ENCODE peak calls at places on chromosomes 3 and 15, in five cellular contexts. C is CD8-positive, alpha-beta memory T cell; D is lower lobe of right lung; T is stomach; L is breast epithelium. W is an unnamed sample. For H3K9me3, the result is how much of the 10 kb centered on the place peaks cover.

GRCh38 chr15:66570327-66570726 is 4.5 kb upstream of the LCTL start:
- DNase-seq in C (no peak), D (no peak), T (no peak), L (no peak), W (no peak)

GRCh38 chr3:172156309-172156998 is 117.1 kb downstream of the FNDC3B start:
- DNase-seq in C (no peak), D (peak), T (peak), L (peak), W (no peak)

GRCh38 chr3:157130138-157130880 is 29.6 kb downstream of the CCNL1 start:
- DNase-seq in C (peak), D (peak), T (peak), L (peak), W (peak)

GRCh38 chr3:178517665-178518366 is 18.4 kb upstream of the KCNMB2 start:
- DNase-seq in C (no peak), D (no peak), T (no peak), L (no peak), W (no peak)

GRCh38 chr3:196639517-196640500 is at the start of gene NRROS:
- DNase-seq in C (peak), D (peak), T (peak), L (peak), W (peak)

GRCh38 chr3:108862865-108863798 is 40.5 kb downstream of the TRAT1 start:
- DNase-seq in C (no peak), D (no peak), T (no peak), L (no peak), W (no peak)

GRCh38 chr15:99719096-99719541 is 14.1 kb downstream of the LYSMD4 start:
- DNase-seq in C (no peak), D (no peak), T (no peak), L (peak), W (no peak)

GRCh38 chr3:64244011-64244942 is 19.0 kb upstream of the PRICKLE2 start:
- DNase-seq in C (no peak), D (no peak), T (no peak), L (no peak), W (no peak)

GRCh38 chr3:149705416-149705815 is 46.9 kb downstream of the COMMD2 start:
- DNase-seq in C (no peak), D (no peak), T (no peak), L (no peak), W (no peak)

GRCh38 chr3:132332082-132332964 is 15.1 kb downstream of the ACP3 start:
- DNase-seq in C (no peak), D (no peak), T (no peak), L (no peak), W (no peak)

GRCh38 chr3:124172846-124173245 is 180.9 kb upstream of the ROPN1 start:
- DNase-seq in C (no peak), D (no peak), T (no peak), L (no peak), W (no peak)

GRCh38 chr15:40932625-40933519 is 3.7 kb downstream of the DLL4 start:
- DNase-seq in C (no peak), D (no peak), T (no peak), L (no peak), W (no peak)

GRCh38 chr15:62165029-62165792 is at the start of gene C2CD4B:
- DNase-seq in C (no peak), D (peak), T (peak), L (no peak), W (peak)

GRCh38 chr3:115698851-115699535 is 75.7 kb downstream of the GAP43 start:
- DNase-seq in C (peak), D (no peak), T (no peak), L (no peak), W (no peak)

GRCh38 chr15:81480645-81481053 is 106.6 kb upstream of the TMC3 start:
- DNase-seq in C (peak), D (no peak), T (no peak), L (no peak), W (no peak)

GRCh38 chr3:8536106-8537052 is 34.8 kb downstream of the LMCD1 start:
- DNase-seq in C (no peak), D (no peak), T (no peak), L (no peak), W (no peak)

GRCh38 chr3:11248596-11248995 is 23.6 kb upstream of the ATG7 start:
- DNase-seq in C (no peak), D (no peak), T (no peak), L (no peak), W (no peak)

GRCh38 chr3:61637088-61638051 is 76.0 kb downstream of the PTPRG start:
- DNase-seq in C (no peak), D (no peak), T (peak), L (no peak), W (no peak)

GRCh38 chr3:14889943-14890342 is 57.4 kb upstream of the NR2C2 start:
- DNase-seq in C (no peak), D (no peak), T (no peak), L (no peak), W (no peak)

GRCh38 chr3:148955544-148956346 is 35.6 kb upstream of the GYG1 start:
- DNase-seq in C (peak), D (no peak), T (peak), L (peak), W (no peak)

GRCh38 chr3:12452361-12453330 is 31.6 kb upstream of the TSEN2 start:
- DNase-seq in C (no peak), D (peak), T (no peak), L (no peak), W (no peak)

GRCh38 chr15:75453703-75454470 is 2.4 kb upstream of the SIN3A start:
- DNase-seq in C (peak), D (peak), T (peak), L (peak), W (peak)

GRCh38 chr3:72520690-72521308 is 327.4 kb downstream of the SHQ1 start:
- DNase-seq in C (no peak), D (no peak), T (no peak), L (no peak), W (no peak)

GRCh38 chr3:12178091-12178820 is 19.5 kb upstream of the TIMP4 start:
- DNase-seq in C (no peak), D (peak), T (peak), L (no peak), W (no peak)

GRCh38 chr3:49906004-49906860 is 2.6 kb upstream of the MST1R start:
- DNase-seq in C (peak), D (peak), T (peak), L (peak), W (peak)

GRCh38 chr3:148344522-148344921 is 353.2 kb upstream of the AGTR1 start:
- DNase-seq in C (no peak), D (no peak), T (no peak), L (no peak), W (no peak)

GRCh38 chr15:66196565-66196964 is 57.0 kb downstream of the MEGF11 start:
- DNase-seq in C (no peak), D (no peak), T (no peak), L (no peak), W (no peak)

GRCh38 chr3:4714045-4714444 is 220.9 kb downstream of the ITPR1 start:
- DNase-seq in C (no peak), D (no peak), T (no peak), L (no peak), W (no peak)

GRCh38 chr3:72899349-72899765 is 11.5 kb downstream of the GXYLT2 start:
- DNase-seq in C (no peak), D (no peak), T (no peak), L (no peak), W (no peak)

GRCh38 chr3:43166406-43166805 is 60.5 kb upstream of the POMGNT2 start:
- DNase-seq in C (no peak), D (no peak), T (no peak), L (no peak), W (no peak)

GRCh38 chr3:138712086-138712485 is 103.5 kb downstream of the FAIM start:
- DNase-seq in C (no peak), D (no peak), T (no peak), L (no peak), W (no peak)

GRCh38 chr3:197151562-197151961 is 121.9 kb upstream of the MELTF start:
- DNase-seq in C (no peak), D (no peak), T (peak), L (no peak), W (no peak)

GRCh38 chr15:85059734-85060133 is 78.1 kb downstream of the PDE8A start:
- DNase-seq in C (no peak), D (no peak), T (no peak), L (no peak), W (no peak)
- H3K9me3 ChIP-seq in C (under half), D (under half), T (under half), L (under half), W (under half)

DNA sequence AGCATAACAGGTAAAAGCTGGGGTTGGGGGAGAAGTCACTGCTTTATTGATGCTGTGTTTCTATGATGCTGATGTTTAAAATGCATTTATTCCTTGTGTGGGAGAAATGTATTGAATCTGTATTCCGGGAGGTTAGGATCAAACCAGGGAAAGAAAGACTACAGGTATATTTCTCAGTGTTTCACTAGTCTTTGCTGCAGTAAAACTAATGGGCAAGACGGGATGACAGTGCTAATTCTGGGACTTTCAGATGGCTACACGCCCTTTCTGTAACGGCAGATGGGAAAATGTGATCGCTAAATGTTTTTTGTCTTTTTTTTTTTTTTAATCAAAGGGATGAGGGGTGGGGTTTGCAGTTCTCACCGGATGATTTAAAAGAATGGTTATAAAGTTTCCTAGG is 392 bp downstream of the CNTN6 start:
- DNase-seq in C (no peak), D (no peak), T (no peak), L (no peak), W (no peak)
- H3K9me3 ChIP-seq in C (under half), D (under half), T (under half), L (under half), W (under half)

GRCh38 chr15:26098801-26099200 is 235.7 kb upstream of the ATP10A start:
- DNase-seq in C (no peak), D (no peak), T (no peak), L (no peak), W (no peak)
- H3K9me3 ChIP-seq in C (under half), D (under half), T (under half), L (under half), W (under half)

GRCh38 chr15:97547381-97547780 is 413.1 kb upstream of the ARRDC4 start:
- DNase-seq in C (no peak), D (no peak), T (no peak), L (no peak), W (no peak)
- H3K9me3 ChIP-seq in C (under half), D (under half), T (under half), L (under half), W (under half)

DNA sequence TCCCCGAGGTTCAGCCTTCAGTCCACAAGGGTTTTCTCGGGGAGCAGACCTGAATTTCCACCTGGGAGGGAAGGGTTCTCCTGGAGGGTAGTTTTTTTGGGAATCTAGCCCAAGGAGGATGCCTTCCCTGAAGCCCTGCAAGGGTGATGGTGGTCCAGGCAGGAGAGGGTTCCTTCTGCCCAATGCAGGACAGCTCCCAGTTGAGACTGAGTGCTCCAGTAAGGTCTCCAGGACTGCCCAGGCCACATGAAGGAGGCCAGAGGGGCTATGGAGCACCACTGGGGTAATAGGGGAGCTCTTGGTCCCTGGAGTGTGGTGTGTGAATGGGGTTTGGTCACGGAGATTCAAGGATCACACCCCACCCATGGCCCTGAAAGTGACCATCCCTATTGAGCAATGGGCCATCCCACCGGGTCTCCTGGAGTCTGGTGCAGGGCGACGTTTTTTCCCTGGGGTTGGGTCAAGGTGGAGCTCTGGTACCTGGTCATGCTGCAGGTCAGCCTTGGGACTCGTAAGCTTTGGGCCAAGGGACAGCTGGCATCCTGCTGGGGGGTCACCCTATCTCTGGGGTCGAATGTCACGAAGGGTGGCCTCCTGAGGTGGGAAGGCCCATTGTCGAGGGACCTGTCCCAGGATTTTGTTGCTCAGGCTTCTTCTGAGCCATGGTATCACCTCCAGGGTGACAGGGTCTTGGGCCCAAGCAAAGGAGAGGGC is 196.5 kb downstream of the UBE3A start:
- DNase-seq in C (no peak), D (peak), T (no peak), L (no peak), W (no peak)
- H3K9me3 ChIP-seq in C (under half), D (under half), T (under half), L (half or more), W (under half)

GRCh38 chr3:32262201-32262600 is 23.7 kb downstream of the CMTM8 start:
- DNase-seq in C (no peak), D (no peak), T (no peak), L (no peak), W (no peak)
- H3K9me3 ChIP-seq in C (under half), D (under half), T (under half), L (under half), W (under half)

GRCh38 chr3:430186-430585 is 233.6 kb downstream of the CHL1 start:
- DNase-seq in C (no peak), D (no peak), T (no peak), L (no peak), W (no peak)

GRCh38 chr3:435969-436492 is 239.5 kb downstream of the CHL1 start:
- DNase-seq in C (no peak), D (no peak), T (no peak), L (no peak), W (no peak)

GRCh38 chr3:440826-441225 is 244.3 kb downstream of the CHL1 start:
- DNase-seq in C (no peak), D (no peak), T (no peak), L (no peak), W (no peak)

GRCh38 chr3:435161-435560 is 238.6 kb downstream of the CHL1 start:
- DNase-seq in C (no peak), D (no peak), T (no peak), L (no peak), W (no peak)
- H3K9me3 ChIP-seq in C (under half), D (under half), T (under half), L (under half), W (under half)

DNA sequence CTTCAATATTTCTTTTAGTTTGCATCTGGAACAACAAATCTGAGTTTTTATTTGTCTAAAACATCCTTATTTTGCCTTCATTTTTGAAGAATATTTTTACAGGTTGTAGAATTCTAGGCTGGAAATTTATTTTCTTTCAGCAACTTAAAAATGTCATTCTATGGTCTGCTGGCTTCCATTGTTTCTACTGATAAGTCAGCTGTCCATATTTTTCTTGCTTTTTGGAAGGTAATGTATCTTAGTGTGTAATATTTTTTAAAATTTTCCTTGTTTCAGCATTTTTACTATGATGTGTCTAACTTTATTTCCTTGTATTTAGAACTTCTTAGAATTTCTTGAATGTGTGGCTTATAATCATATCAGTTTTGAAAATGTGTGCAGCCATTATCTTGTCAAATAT is 37.0 kb downstream of the SEMA6D start:
- DNase-seq in C (no peak), D (no peak), T (no peak), L (no peak), W (no peak)
- H3K9me3 ChIP-seq in C (under half), D (under half), T (under half), L (under half), W (under half)

GRCh38 chr15:43361313-43361903 is 9.4 kb downstream of the ZSCAN29 start:
- DNase-seq in C (no peak), D (no peak), T (no peak), L (no peak), W (no peak)
- H3K9me3 ChIP-seq in C (half or more), D (half or more), T (under half), L (under half), W (under half)

GRCh38 chr15:87219650-87220615 is 1036.6 kb downstream of the NTRK3 start:
- DNase-seq in C (no peak), D (no peak), T (no peak), L (no peak), W (no peak)
- H3K9me3 ChIP-seq in C (under half), D (under half), T (under half), L (under half), W (under half)

W was measured in T-helper 17 cell.